ENCODE peak calls at places on chromosomes 16 and 17, in five cellular contexts. Z is upper lobe of left lung, K is prostate gland, L is H1, D is transverse colon. Q is an unnamed sample. For H3K4me1, the result is how much of the 10 kb centered on the place peaks cover.

GRCh38 chr16:29663020-29663828 is at the start of gene SPN:
- DNase-seq in K (no peak), L (no peak), Z (peak), D (peak), Q (no peak)

GRCh38 chr17:75542728-75543336 is 17.3 kb downstream of the LLGL2 start:
- DNase-seq in D (peak), Z (no peak), L (no peak), K (no peak), Q (no peak)

GRCh38 chr17:29577009-29577777 is 8.7 kb downstream of the TP53I13 start:
- DNase-seq in L (no peak), K (no peak), D (no peak), Z (no peak), Q (no peak)

GRCh38 chr16:3625911-3626732 is 14.7 kb upstream of the SLX4 start:
- DNase-seq in Z (no peak), K (no peak), D (no peak), L (no peak), Q (no peak)

GRCh38 chr17:73791644-73792043 is 147.4 kb upstream of the SDK2 start:
- DNase-seq in L (no peak), D (no peak), K (no peak), Z (no peak), Q (no peak)

GRCh38 chr17:75159196-75160031 is 5.1 kb upstream of the JPT1 start:
- DNase-seq in Z (no peak), K (no peak), D (no peak), L (no peak), Q (no peak)

GRCh38 chr16:80670170-80670865 is 129.5 kb downstream of the DYNLRB2 start:
- DNase-seq in L (no peak), D (no peak), K (no peak), Z (no peak), Q (no peak)

GRCh38 chr16:79874391-79874790 is 273.9 kb upstream of the MAF start:
- DNase-seq in Z (no peak), K (no peak), L (no peak), D (peak), Q (no peak)

GRCh38 chr17:42287305-42288077 is 807 bp upstream of the STAT5A start:
- DNase-seq in Z (peak), D (peak), K (no peak), L (no peak), Q (peak)

GRCh38 chr17:15321556-15322250 is 19.7 kb downstream of the TEKT3 start:
- DNase-seq in K (no peak), D (no peak), L (no peak), Z (no peak), Q (no peak)

GRCh38 chr17:51860934-51861561 is 297.5 kb downstream of the CA10 start:
- DNase-seq in K (peak), L (peak), D (peak), Z (no peak), Q (no peak)

GRCh38 chr17:10875984-10876555 is 38.2 kb upstream of the PIRT start:
- DNase-seq in L (no peak), Z (peak), D (peak), K (peak), Q (no peak)

GRCh38 chr16:89842471-89843408 is 14.5 kb downstream of the SPIRE2 start:
- DNase-seq in Z (no peak), K (no peak), L (no peak), D (no peak), Q (no peak)

GRCh38 chr17:50331085-50331791 is 14.7 kb upstream of the XYLT2 start:
- DNase-seq in Z (no peak), K (no peak), D (no peak), L (no peak), Q (no peak)

GRCh38 chr16:84933774-84934571 is 77.4 kb downstream of the ZDHHC7 start:
- DNase-seq in K (no peak), Z (no peak), D (no peak), L (no peak), Q (no peak)

GRCh38 chr17:10120113-10120485 is 78.3 kb downstream of the GAS7 start:
- DNase-seq in Z (peak), K (no peak), L (no peak), D (no peak), Q (no peak)

GRCh38 chr17:78351449-78352006 is 8.3 kb downstream of the SOCS3 start:
- DNase-seq in Z (peak), K (peak), L (peak), D (peak), Q (peak)

GRCh38 chr17:40556198-40556661 is 9.0 kb downstream of the CCR7 start:
- DNase-seq in D (no peak), K (no peak), L (no peak), Z (no peak), Q (no peak)

GRCh38 chr17:43908111-43908721 is 880 bp upstream of the MPP2 start:
- DNase-seq in K (peak), Z (no peak), L (no peak), D (peak), Q (no peak)

GRCh38 chr17:6823011-6823442 is 8.5 kb downstream of the TEKT1 start:
- DNase-seq in K (no peak), L (no peak), D (no peak), Z (no peak), Q (no peak)

GRCh38 chr17:2975469-2975958 is 87.9 kb downstream of the OR1D5 start:
- DNase-seq in K (peak), D (peak), Z (peak), L (no peak), Q (peak)

GRCh38 chr17:75250009-75250471 is 11.4 kb downstream of the GGA3 start:
- DNase-seq in Z (no peak), L (no peak), K (no peak), D (peak), Q (no peak)

GRCh38 chr16:64882385-64882784 is 239.5 kb downstream of the CDH11 start:
- DNase-seq in L (no peak), Z (no peak), K (no peak), D (no peak), Q (no peak)

GRCh38 chr17:57104461-57105175 is 19.6 kb downstream of the AKAP1 start:
- DNase-seq in D (no peak), Z (no peak), K (no peak), L (no peak), Q (no peak)

GRCh38 chr16:19991614-19992013 is 82.1 kb downstream of the GPR139 start:
- DNase-seq in L (no peak), Z (no peak), D (no peak), K (no peak), Q (no peak)

GRCh38 chr16:68091604-68092261 is 6.6 kb downstream of the NFATC3 start:
- DNase-seq in D (no peak), L (no peak), K (peak), Z (no peak), Q (no peak)

GRCh38 chr17:55825213-55825612 is 74.4 kb downstream of the PCTP start:
- DNase-seq in K (no peak), Z (no peak), D (no peak), L (no peak), Q (no peak)

GRCh38 chr17:2173005-2173404 is 118.1 kb downstream of the HIC1 start:
- DNase-seq in K (no peak), L (no peak), Z (peak), D (no peak), Q (no peak)

GRCh38 chr17:66508896-66509843 is 206.8 kb downstream of the PRKCA start:
- DNase-seq in K (peak), D (peak), L (no peak), Z (peak), Q (no peak)

GRCh38 chr17:51848451-51848850 is 310.1 kb downstream of the CA10 start:
- DNase-seq in K (no peak), L (no peak), D (no peak), Z (no peak), Q (no peak)

GRCh38 chr16:799948-800833 is at the start of gene GNG13:
- DNase-seq in Z (no peak), L (no peak), K (no peak), D (no peak), Q (no peak)

GRCh38 chr17:5530265-5530782 is 44.0 kb downstream of the MIS12 start:
- DNase-seq in K (no peak), Z (no peak), D (no peak), L (no peak), Q (no peak)

GRCh38 chr17:5523249-5523648 is 36.9 kb downstream of the MIS12 start:
- DNase-seq in Z (no peak), K (no peak), L (no peak), D (no peak), Q (no peak)

GRCh38 chr17:5526821-5527598 is 40.6 kb downstream of the MIS12 start:
- DNase-seq in D (peak), L (no peak), K (peak), Z (no peak), Q (no peak)

GRCh38 chr17:5531019-5531418 is 44.7 kb downstream of the MIS12 start:
- DNase-seq in K (no peak), Z (no peak), D (no peak), L (no peak), Q (no peak)

GRCh38 chr17:5527647-5528250 is 41.4 kb downstream of the MIS12 start:
- DNase-seq in L (no peak), Z (no peak), K (no peak), D (no peak), Q (no peak)
- H3K4me1 ChIP-seq in L (under half), Z (under half), K (under half), D (under half), Q (under half)

DNA sequence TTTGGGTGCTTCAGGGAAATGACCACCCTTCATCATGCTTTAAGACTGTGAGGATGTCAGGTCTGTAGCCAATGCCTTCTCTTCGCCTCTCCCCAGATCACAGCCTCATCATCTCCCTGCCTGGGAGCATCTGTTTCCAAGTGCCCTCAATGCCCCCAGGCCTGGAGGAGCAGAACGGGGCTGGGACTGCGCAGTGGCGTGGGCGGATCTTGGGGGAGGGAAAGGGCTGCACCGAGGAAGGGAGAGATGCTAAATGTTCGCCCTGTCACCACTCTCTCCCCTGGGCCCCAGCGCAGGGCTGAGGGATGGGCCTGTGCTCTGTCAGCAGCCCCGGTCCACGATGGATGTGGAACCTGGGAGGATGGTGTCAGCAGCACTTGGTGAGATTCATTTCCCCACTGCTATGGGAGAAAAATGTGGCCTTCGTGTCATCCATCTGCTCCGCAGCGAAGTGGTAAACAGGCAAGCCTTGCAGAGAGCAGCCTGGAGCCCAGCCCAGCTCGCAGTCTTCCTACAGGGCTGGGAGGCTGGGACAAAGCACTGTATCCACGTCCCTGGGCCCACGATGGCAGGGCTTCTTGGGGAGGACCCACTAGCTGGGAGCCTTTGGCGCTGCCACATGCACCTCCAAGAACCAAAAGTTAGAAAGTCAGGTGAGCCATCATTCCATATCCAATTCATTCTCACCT is 72.0 kb downstream of the TMEM132E start:
- DNase-seq in K (no peak), Z (no peak), L (no peak), D (no peak), Q (no peak)
- H3K27ac ChIP-seq in K (no peak), Z (no peak), L (no peak), D (no peak), Q (no peak)

DNA sequence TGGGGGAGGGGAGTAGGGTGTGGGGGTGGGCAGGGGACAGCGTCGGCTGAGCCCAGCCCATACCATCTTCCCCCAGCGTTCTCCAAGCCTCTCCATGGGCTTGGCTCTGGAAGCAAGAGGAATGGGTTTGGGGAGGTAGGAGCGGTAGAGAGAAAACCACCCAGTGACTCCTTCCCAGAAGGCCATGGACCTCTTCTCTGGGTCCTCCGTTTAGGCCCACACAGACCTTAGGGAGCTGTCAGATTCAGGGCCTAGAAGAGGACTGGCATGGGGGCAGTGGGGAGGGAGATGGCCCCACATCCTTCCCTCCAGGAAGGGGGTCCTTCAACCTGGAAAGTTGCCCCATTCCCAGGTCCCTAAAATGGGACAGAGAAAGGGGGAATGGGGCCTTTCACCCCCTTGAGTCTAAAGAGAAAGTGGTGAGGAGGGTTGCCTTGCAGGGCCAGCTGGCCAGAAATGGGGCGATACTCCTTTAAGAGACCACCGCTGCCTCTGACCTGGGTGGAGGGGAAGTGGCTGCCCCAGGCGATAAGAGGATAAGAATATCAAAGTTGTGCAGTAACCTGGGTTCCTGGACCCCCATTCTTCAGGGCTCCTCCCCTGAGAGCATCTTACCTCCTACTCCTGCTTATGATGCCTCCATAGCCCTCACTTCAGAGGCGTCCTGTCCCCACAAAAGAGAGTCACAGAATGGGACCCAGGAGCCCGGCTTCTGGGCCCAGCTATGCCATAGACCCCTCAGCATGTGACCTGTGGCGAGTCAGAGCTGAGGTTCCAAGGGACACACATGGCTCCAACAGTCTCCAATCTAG is 5.0 kb upstream of the TSPOAP1 start:
- DNase-seq in D (no peak), K (no peak), L (no peak), Z (no peak), Q (no peak)
- TF ChIP-seq POLR2AphosphoS5 in D (no peak), K (no peak), L (no peak), Z (no peak), Q (no peak)

GRCh38 chr17:35713069-35713728 is 18.2 kb upstream of the RASL10B start:
- DNase-seq in D (no peak), L (no peak), K (no peak), Z (no peak), Q (no peak)
- H3K4me1 ChIP-seq in D (under half), L (under half), K (under half), Z (under half), Q (under half)